ENCODE peak calls at places on chromosome 17, in eight cellular contexts. One of them, this sample, is unnamed.

GRCh38 chr17:49190932-49191331 is 19.4 kb downstream of the GNGT2 start:
- DNase-seq in NCI-H524: peak; percentile 15
- DNase-seq in germinal center: no peak
- DNase-seq in GM23248: no peak
- DNase-seq in skeletal muscle cell: no peak
- DNase-seq in NCI-H460: no peak
- DNase-seq in iPS-NIHi11: no peak
- DNase-seq in left lung: no peak
- DNase-seq in this sample: no peak

GRCh38 chr17:16407911-16408588 is 7.3 kb upstream of the TRPV2 start:
- DNase-seq in NCI-H524: peak; percentile 94
- DNase-seq in germinal center: no peak
- DNase-seq in GM23248: peak; percentile 54
- DNase-seq in skeletal muscle cell: no peak
- DNase-seq in NCI-H460: no peak
- DNase-seq in iPS-NIHi11: peak; percentile 47
- DNase-seq in left lung: no peak
- DNase-seq in this sample: peak; percentile 60

GRCh38 chr17:76394166-76394565 is 9.8 kb downstream of the SPHK1 start:
- DNase-seq in NCI-H524: no peak
- DNase-seq in germinal center: no peak
- DNase-seq in GM23248: no peak
- DNase-seq in skeletal muscle cell: no peak
- DNase-seq in NCI-H460: no peak
- DNase-seq in iPS-NIHi11: no peak
- DNase-seq in left lung: peak; percentile 45
- DNase-seq in this sample: no peak

GRCh38 chr17:82328141-82328993 is 5.2 kb downstream of the SECTM1 start:
- DNase-seq in NCI-H524: no peak
- DNase-seq in germinal center: no peak
- DNase-seq in GM23248: no peak
- DNase-seq in skeletal muscle cell: no peak
- DNase-seq in NCI-H460: no peak
- DNase-seq in iPS-NIHi11: no peak
- DNase-seq in left lung: peak; percentile 77
- DNase-seq in this sample: no peak

GRCh38 chr17:61221597-61222471 is 177.8 kb upstream of the TBX2 start:
- DNase-seq in NCI-H524: no peak
- DNase-seq in germinal center: no peak
- DNase-seq in GM23248: no peak
- DNase-seq in skeletal muscle cell: no peak
- DNase-seq in NCI-H460: no peak
- DNase-seq in iPS-NIHi11: no peak
- DNase-seq in left lung: no peak
- DNase-seq in this sample: no peak

GRCh38 chr17:65163990-65164495 is 26.9 kb downstream of the RGS9 start:
- DNase-seq in NCI-H524: peak; percentile 50
- DNase-seq in germinal center: peak; percentile 47
- DNase-seq in GM23248: peak; percentile 74
- DNase-seq in skeletal muscle cell: no peak
- DNase-seq in NCI-H460: peak; percentile 48
- DNase-seq in iPS-NIHi11: no peak
- DNase-seq in left lung: no peak
- DNase-seq in this sample: no peak

GRCh38 chr17:21036361-21036881 is 6.4 kb downstream of the USP22 start:
- DNase-seq in NCI-H524: peak; percentile 26
- DNase-seq in germinal center: no peak
- DNase-seq in GM23248: peak; percentile 51
- DNase-seq in skeletal muscle cell: no peak
- DNase-seq in NCI-H460: no peak
- DNase-seq in iPS-NIHi11: no peak
- DNase-seq in left lung: no peak
- DNase-seq in this sample: no peak

GRCh38 chr17:57257911-57258885 is 1.9 kb downstream of the MSI2 start:
- DNase-seq in NCI-H524: peak; percentile 60
- DNase-seq in germinal center: no peak
- DNase-seq in GM23248: peak; percentile 19
- DNase-seq in skeletal muscle cell: no peak
- DNase-seq in NCI-H460: no peak
- DNase-seq in iPS-NIHi11: no peak
- DNase-seq in left lung: no peak
- DNase-seq in this sample: peak; percentile 25

GRCh38 chr17:78613423-78613822 is 36.2 kb upstream of the DNAH17 start:
- DNase-seq in NCI-H524: peak; percentile 72
- DNase-seq in germinal center: no peak
- DNase-seq in GM23248: no peak
- DNase-seq in skeletal muscle cell: no peak
- DNase-seq in NCI-H460: no peak
- DNase-seq in iPS-NIHi11: no peak
- DNase-seq in left lung: no peak
- DNase-seq in this sample: no peak

GRCh38 chr17:39927928-39928867 is 666 bp downstream of the LRRC3C start:
- DNase-seq in NCI-H524: no peak
- DNase-seq in germinal center: peak; percentile 24
- DNase-seq in GM23248: peak; percentile 46
- DNase-seq in skeletal muscle cell: no peak
- DNase-seq in NCI-H460: no peak
- DNase-seq in iPS-NIHi11: peak; percentile 72
- DNase-seq in left lung: peak; percentile 84
- DNase-seq in this sample: peak; percentile 77

GRCh38 chr17:71378741-71379140 is 742.1 kb upstream of the SOX9 start:
- DNase-seq in NCI-H524: no peak
- DNase-seq in germinal center: no peak
- DNase-seq in GM23248: no peak
- DNase-seq in skeletal muscle cell: no peak
- DNase-seq in NCI-H460: no peak
- DNase-seq in iPS-NIHi11: no peak
- DNase-seq in left lung: no peak
- DNase-seq in this sample: no peak

GRCh38 chr17:44221072-44221861 is 1.8 kb upstream of the UBTF start:
- DNase-seq in NCI-H524: peak; percentile 84
- DNase-seq in germinal center: peak; percentile 76
- DNase-seq in GM23248: peak; percentile 90
- DNase-seq in skeletal muscle cell: peak; percentile 68
- DNase-seq in NCI-H460: peak; percentile 61
- DNase-seq in iPS-NIHi11: peak; percentile 78
- DNase-seq in left lung: peak; percentile 91
- DNase-seq in this sample: peak; percentile 77

GRCh38 chr17:77182205-77182604 is 41.4 kb downstream of the SEC14L1 start:
- DNase-seq in NCI-H524: no peak
- DNase-seq in germinal center: peak; percentile 24
- DNase-seq in GM23248: no peak
- DNase-seq in skeletal muscle cell: no peak
- DNase-seq in NCI-H460: no peak
- DNase-seq in iPS-NIHi11: no peak
- DNase-seq in left lung: no peak
- DNase-seq in this sample: no peak

GRCh38 chr17:46915596-46915995 is 7.4 kb upstream of the GOSR2 start:
- DNase-seq in NCI-H524: no peak
- DNase-seq in germinal center: no peak
- DNase-seq in GM23248: no peak
- DNase-seq in skeletal muscle cell: no peak
- DNase-seq in NCI-H460: no peak
- DNase-seq in iPS-NIHi11: no peak
- DNase-seq in left lung: no peak
- DNase-seq in this sample: no peak

GRCh38 chr17:17476865-17477467 is at the start of gene MED9:
- DNase-seq in NCI-H524: peak; percentile 89
- DNase-seq in germinal center: peak; percentile 97
- DNase-seq in GM23248: peak; percentile 94
- DNase-seq in skeletal muscle cell: no peak
- DNase-seq in NCI-H460: peak; percentile 90
- DNase-seq in iPS-NIHi11: peak; percentile 99
- DNase-seq in left lung: peak; percentile 96
- DNase-seq in this sample: peak; percentile 95

GRCh38 chr17:29240477-29240876 is 6.2 kb upstream of the CRYBA1 start:
- DNase-seq in NCI-H524: no peak
- DNase-seq in germinal center: no peak
- DNase-seq in GM23248: peak; percentile 40
- DNase-seq in skeletal muscle cell: no peak
- DNase-seq in NCI-H460: no peak
- DNase-seq in iPS-NIHi11: no peak
- DNase-seq in left lung: no peak
- DNase-seq in this sample: no peak

GRCh38 chr17:69524854-69525253 is 110.4 kb downstream of the MAP2K6 start:
- DNase-seq in NCI-H524: peak; percentile 56
- DNase-seq in germinal center: no peak
- DNase-seq in GM23248: no peak
- DNase-seq in skeletal muscle cell: no peak
- DNase-seq in NCI-H460: no peak
- DNase-seq in iPS-NIHi11: no peak
- DNase-seq in left lung: no peak
- DNase-seq in this sample: no peak

GRCh38 chr17:50511058-50511457 is 2.8 kb downstream of the MYCBPAP start:
- DNase-seq in NCI-H524: no peak
- DNase-seq in germinal center: no peak
- DNase-seq in GM23248: peak; percentile 42
- DNase-seq in skeletal muscle cell: no peak
- DNase-seq in NCI-H460: no peak
- DNase-seq in iPS-NIHi11: no peak
- DNase-seq in left lung: no peak
- DNase-seq in this sample: no peak

GRCh38 chr17:42276359-42276608 is at the start of gene STAT5B:
- DNase-seq in NCI-H524: peak; percentile 76
- DNase-seq in germinal center: peak; percentile 91
- DNase-seq in GM23248: peak; percentile 87
- DNase-seq in skeletal muscle cell: no peak
- DNase-seq in NCI-H460: peak; percentile 54
- DNase-seq in iPS-NIHi11: peak; percentile 95
- DNase-seq in left lung: peak; percentile 95
- DNase-seq in this sample: peak; percentile 68

GRCh38 chr17:74981979-74982662 is 5.3 kb upstream of the CDR2L start:
- DNase-seq in NCI-H524: peak; percentile 93
- DNase-seq in germinal center: peak; percentile 86
- DNase-seq in GM23248: peak; percentile 79
- DNase-seq in skeletal muscle cell: no peak
- DNase-seq in NCI-H460: peak; percentile 44
- DNase-seq in iPS-NIHi11: peak; percentile 94
- DNase-seq in left lung: peak; percentile 94
- DNase-seq in this sample: peak; percentile 86

GRCh38 chr17:8611135-8611534 is 19.4 kb downstream of the MYH10 start:
- DNase-seq in NCI-H524: no peak
- DNase-seq in germinal center: no peak
- DNase-seq in GM23248: peak; percentile 73
- DNase-seq in skeletal muscle cell: no peak
- DNase-seq in NCI-H460: no peak
- DNase-seq in iPS-NIHi11: no peak
- DNase-seq in left lung: no peak
- DNase-seq in this sample: no peak

GRCh38 chr17:540632-541031 is 174.0 kb downstream of the VPS53 start:
- DNase-seq in NCI-H524: no peak
- DNase-seq in germinal center: no peak
- DNase-seq in GM23248: no peak
- DNase-seq in skeletal muscle cell: no peak
- DNase-seq in NCI-H460: no peak
- DNase-seq in iPS-NIHi11: no peak
- DNase-seq in left lung: no peak
- DNase-seq in this sample: no peak

GRCh38 chr17:80389011-80389995 is 25.7 kb upstream of the ENDOV start:
- DNase-seq in NCI-H524: no peak
- DNase-seq in germinal center: no peak
- DNase-seq in GM23248: no peak
- DNase-seq in skeletal muscle cell: peak; percentile 22
- DNase-seq in NCI-H460: no peak
- DNase-seq in iPS-NIHi11: no peak
- DNase-seq in left lung: no peak
- DNase-seq in this sample: no peak

GRCh38 chr17:29151567-29151966 is 28.6 kb downstream of the MYO18A start:
- DNase-seq in NCI-H524: no peak
- DNase-seq in germinal center: no peak
- DNase-seq in GM23248: peak; percentile 66
- DNase-seq in skeletal muscle cell: no peak
- DNase-seq in NCI-H460: no peak
- DNase-seq in iPS-NIHi11: no peak
- DNase-seq in left lung: no peak
- DNase-seq in this sample: no peak

GRCh38 chr17:62790554-62790953 is 17.6 kb downstream of the MARCHF10 start:
- DNase-seq in NCI-H524: no peak
- DNase-seq in germinal center: no peak
- DNase-seq in GM23248: peak; percentile 94
- DNase-seq in skeletal muscle cell: peak; percentile 75
- DNase-seq in NCI-H460: peak; percentile 87
- DNase-seq in iPS-NIHi11: no peak
- DNase-seq in left lung: no peak
- DNase-seq in this sample: no peak

GRCh38 chr17:15220785-15221184 is 44.3 kb downstream of the PMP22 start:
- DNase-seq in NCI-H524: no peak
- DNase-seq in germinal center: no peak
- DNase-seq in GM23248: peak; percentile 41
- DNase-seq in skeletal muscle cell: no peak
- DNase-seq in NCI-H460: no peak
- DNase-seq in iPS-NIHi11: no peak
- DNase-seq in left lung: no peak
- DNase-seq in this sample: no peak

GRCh38 chr17:61482467-61482866 is 30.2 kb downstream of the TBX4 start:
- DNase-seq in NCI-H524: no peak
- DNase-seq in germinal center: no peak
- DNase-seq in GM23248: no peak
- DNase-seq in skeletal muscle cell: no peak
- DNase-seq in NCI-H460: no peak
- DNase-seq in iPS-NIHi11: no peak
- DNase-seq in left lung: peak; percentile 32
- DNase-seq in this sample: no peak

GRCh38 chr17:16288860-16289571 is 64.3 kb downstream of the CENPV start:
- DNase-seq in NCI-H524: no peak
- DNase-seq in germinal center: peak; percentile 31
- DNase-seq in GM23248: no peak
- DNase-seq in skeletal muscle cell: no peak
- DNase-seq in NCI-H460: peak; percentile 33
- DNase-seq in iPS-NIHi11: no peak
- DNase-seq in left lung: no peak
- DNase-seq in this sample: no peak

GRCh38 chr17:27572665-27573064 is 58.3 kb upstream of the LGALS9 start:
- DNase-seq in NCI-H524: no peak
- DNase-seq in germinal center: no peak
- DNase-seq in GM23248: peak; percentile 76
- DNase-seq in skeletal muscle cell: no peak
- DNase-seq in NCI-H460: no peak
- DNase-seq in iPS-NIHi11: no peak
- DNase-seq in left lung: no peak
- DNase-seq in this sample: no peak

GRCh38 chr17:39603304-39604016 is 4.3 kb downstream of the NEUROD2 start:
- DNase-seq in NCI-H524: no peak
- DNase-seq in germinal center: no peak
- DNase-seq in GM23248: no peak
- DNase-seq in skeletal muscle cell: no peak
- DNase-seq in NCI-H460: no peak
- DNase-seq in iPS-NIHi11: no peak
- DNase-seq in left lung: no peak
- DNase-seq in this sample: no peak

GRCh38 chr17:38344127-38344745 is 480 bp upstream of the GPR179 start:
- DNase-seq in NCI-H524: peak; percentile 61
- DNase-seq in germinal center: no peak
- DNase-seq in GM23248: no peak
- DNase-seq in skeletal muscle cell: no peak
- DNase-seq in NCI-H460: no peak
- DNase-seq in iPS-NIHi11: no peak
- DNase-seq in left lung: no peak
- DNase-seq in this sample: no peak

GRCh38 chr17:63196772-63197335 is 230.8 kb downstream of the TANC2 start:
- DNase-seq in NCI-H524: no peak
- DNase-seq in germinal center: no peak
- DNase-seq in GM23248: no peak
- DNase-seq in skeletal muscle cell: no peak
- DNase-seq in NCI-H460: no peak
- DNase-seq in iPS-NIHi11: no peak
- DNase-seq in left lung: no peak
- DNase-seq in this sample: no peak

GRCh38 chr17:75153854-75154194 is 488 bp downstream of the JPT1 start:
- DNase-seq in NCI-H524: peak; percentile 59
- DNase-seq in germinal center: no peak
- DNase-seq in GM23248: peak; percentile 51
- DNase-seq in skeletal muscle cell: no peak
- DNase-seq in NCI-H460: no peak
- DNase-seq in iPS-NIHi11: peak; percentile 16
- DNase-seq in left lung: peak; percentile 81
- DNase-seq in this sample: no peak

This sample was measured in WTC11.